ENCODE peak calls at places on chromosomes 11 and 22, in five cellular contexts. One of them, this sample, is unnamed.

GRCh38 chr11:70191495-70192140 is 11.5 kb upstream of the FADD start:
- DNase-seq in right lobe of liver: peak; percentile 80
- DNase-seq in GM12891: peak; percentile 70
- DNase-seq in ovary: peak; percentile 75
- DNase-seq in GM12878: no peak
- DNase-seq in this sample: peak; percentile 72

GRCh38 chr11:57546869-57547518 is 9.6 kb downstream of the SMTNL1 start:
- DNase-seq in ovary: no peak
- DNase-seq in right lobe of liver: no peak
- DNase-seq in GM12891: peak; percentile 70
- DNase-seq in GM12878: no peak
- DNase-seq in this sample: peak; percentile 20

GRCh38 chr11:2464451-2465165 is 19.8 kb downstream of the KCNQ1 start:
- DNase-seq in GM12878: no peak
- DNase-seq in GM12891: no peak
- DNase-seq in right lobe of liver: no peak
- DNase-seq in ovary: no peak
- DNase-seq in this sample: no peak

GRCh38 chr11:119727523-119728081 is 1.4 kb downstream of the NECTIN1 start:
- DNase-seq in GM12891: peak; percentile 56
- DNase-seq in GM12878: no peak
- DNase-seq in ovary: peak; percentile 49
- DNase-seq in right lobe of liver: peak; percentile 64
- DNase-seq in this sample: no peak

GRCh38 chr22:41931701-41932269 is 5.2 kb upstream of the TNFRSF13C start:
- DNase-seq in right lobe of liver: no peak
- DNase-seq in GM12891: no peak
- DNase-seq in GM12878: peak; percentile 87
- DNase-seq in ovary: no peak
- DNase-seq in this sample: no peak

GRCh38 chr11:79227732-79228416 is 213.0 kb downstream of the TENM4 start:
- DNase-seq in ovary: no peak
- DNase-seq in GM12878: no peak
- DNase-seq in right lobe of liver: no peak
- DNase-seq in GM12891: no peak
- DNase-seq in this sample: no peak

GRCh38 chr11:2298795-2299747 is 2.6 kb downstream of the C11orf21 start:
- DNase-seq in GM12891: no peak
- DNase-seq in ovary: peak; percentile 15
- DNase-seq in GM12878: no peak
- DNase-seq in right lobe of liver: peak; percentile 60
- DNase-seq in this sample: peak; percentile 38

GRCh38 chr22:30429887-30430286 is 4.3 kb downstream of the MTFP1 start:
- DNase-seq in GM12878: no peak
- DNase-seq in ovary: no peak
- DNase-seq in right lobe of liver: no peak
- DNase-seq in GM12891: no peak
- DNase-seq in this sample: no peak

GRCh38 chr11:109421981-109422590 is at the start of gene C11orf87:
- DNase-seq in GM12878: no peak
- DNase-seq in right lobe of liver: peak; percentile 46
- DNase-seq in GM12891: no peak
- DNase-seq in ovary: no peak
- DNase-seq in this sample: no peak

GRCh38 chr11:18526521-18527296 is at the start of gene TSG101:
- DNase-seq in ovary: peak; percentile 96
- DNase-seq in GM12878: peak; percentile 69
- DNase-seq in right lobe of liver: peak; percentile 97
- DNase-seq in GM12891: peak; percentile 82
- DNase-seq in this sample: peak; percentile 95

GRCh38 chr11:44243633-44244343 is 66.2 kb downstream of the ALX4 start:
- DNase-seq in GM12878: no peak
- DNase-seq in GM12891: no peak
- DNase-seq in ovary: no peak
- DNase-seq in right lobe of liver: no peak
- DNase-seq in this sample: no peak

GRCh38 chr11:2290351-2290841 is 11.3 kb downstream of the C11orf21 start:
- DNase-seq in GM12891: no peak
- DNase-seq in GM12878: no peak
- DNase-seq in ovary: peak; percentile 10
- DNase-seq in right lobe of liver: peak; percentile 38
- DNase-seq in this sample: no peak

GRCh38 chr22:46649176-46650077 is 29.2 kb downstream of the GRAMD4 start:
- DNase-seq in right lobe of liver: no peak
- DNase-seq in ovary: no peak
- DNase-seq in GM12878: no peak
- DNase-seq in GM12891: no peak
- DNase-seq in this sample: peak; percentile 53

GRCh38 chr11:59616396-59616982 is 915 bp upstream of the OSBP start:
- DNase-seq in GM12878: no peak
- DNase-seq in ovary: peak; percentile 96
- DNase-seq in right lobe of liver: peak; percentile 97
- DNase-seq in GM12891: no peak
- DNase-seq in this sample: no peak

GRCh38 chr11:134347441-134347840 is 15.7 kb downstream of the GLB1L2 start:
- DNase-seq in right lobe of liver: no peak
- DNase-seq in ovary: no peak
- DNase-seq in GM12878: no peak
- DNase-seq in GM12891: no peak
- DNase-seq in this sample: no peak

GRCh38 chr22:30609260-30610185 is 2.5 kb downstream of the TCN2 start:
- DNase-seq in GM12891: no peak
- DNase-seq in right lobe of liver: no peak
- DNase-seq in ovary: peak; percentile 55
- DNase-seq in GM12878: peak; percentile 70
- DNase-seq in this sample: peak; percentile 81

DNA sequence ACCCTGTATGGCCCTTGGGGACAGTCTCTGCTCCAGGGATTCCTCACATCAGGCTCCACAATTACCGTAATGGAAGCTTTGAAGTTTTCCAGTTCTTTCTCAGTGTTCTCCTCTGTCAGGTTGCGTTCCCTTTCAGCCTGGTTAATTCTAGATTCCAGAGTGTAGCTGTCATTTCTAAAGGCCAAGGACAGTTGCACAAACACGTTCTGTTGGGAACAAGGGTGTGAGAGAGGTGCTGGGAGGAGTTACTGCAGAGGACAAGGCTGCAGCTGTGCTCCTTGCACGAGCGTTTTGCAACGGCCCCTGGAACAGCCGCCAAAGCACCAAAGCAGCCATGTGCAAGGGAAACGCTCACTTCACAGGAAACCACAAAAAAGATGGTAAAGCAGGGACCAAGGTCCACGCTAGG is 35.9 kb upstream of the LYVE1 start:
- DNase-seq in right lobe of liver: no peak
- DNase-seq in ovary: peak; percentile 69
- DNase-seq in GM12891: no peak
- DNase-seq in GM12878: no peak
- DNase-seq in this sample: no peak
- TF ChIP-seq POLR2A in right lobe of liver: no peak
- TF ChIP-seq POLR2A in ovary: no peak
- TF ChIP-seq POLR2A in GM12891: no peak
- TF ChIP-seq POLR2A in GM12878: no peak
- TF ChIP-seq POLR2A in this sample: no peak

GRCh38 chr11:75606099-75606498 is 44.0 kb downstream of the SERPINH1 start:
- DNase-seq in GM12891: no peak
- DNase-seq in GM12878: no peak
- DNase-seq in right lobe of liver: no peak
- DNase-seq in ovary: no peak
- DNase-seq in this sample: no peak

GRCh38 chr11:75615709-75616108 is 53.1 kb downstream of the MAP6 start:
- DNase-seq in GM12878: no peak
- DNase-seq in right lobe of liver: no peak
- DNase-seq in GM12891: no peak
- DNase-seq in ovary: no peak
- DNase-seq in this sample: no peak

GRCh38 chr11:75611823-75612222 is 49.8 kb downstream of the SERPINH1 start:
- DNase-seq in GM12878: no peak
- DNase-seq in GM12891: no peak
- DNase-seq in ovary: no peak
- DNase-seq in right lobe of liver: no peak
- DNase-seq in this sample: no peak
- TF ChIP-seq POLR2A in GM12878: no peak
- TF ChIP-seq POLR2A in GM12891: no peak
- TF ChIP-seq POLR2A in ovary: no peak
- TF ChIP-seq POLR2A in right lobe of liver: no peak
- TF ChIP-seq POLR2A in this sample: no peak

GRCh38 chr11:708511-708910 is 2.5 kb downstream of the EPS8L2 start:
- DNase-seq in right lobe of liver: no peak
- DNase-seq in ovary: peak; percentile 36
- DNase-seq in GM12878: no peak
- DNase-seq in GM12891: no peak
- DNase-seq in this sample: no peak
- TF ChIP-seq POLR2A in right lobe of liver: no peak
- TF ChIP-seq POLR2A in ovary: no peak
- TF ChIP-seq POLR2A in GM12878: no peak
- TF ChIP-seq POLR2A in GM12891: no peak
- TF ChIP-seq POLR2A in this sample: no peak

DNA sequence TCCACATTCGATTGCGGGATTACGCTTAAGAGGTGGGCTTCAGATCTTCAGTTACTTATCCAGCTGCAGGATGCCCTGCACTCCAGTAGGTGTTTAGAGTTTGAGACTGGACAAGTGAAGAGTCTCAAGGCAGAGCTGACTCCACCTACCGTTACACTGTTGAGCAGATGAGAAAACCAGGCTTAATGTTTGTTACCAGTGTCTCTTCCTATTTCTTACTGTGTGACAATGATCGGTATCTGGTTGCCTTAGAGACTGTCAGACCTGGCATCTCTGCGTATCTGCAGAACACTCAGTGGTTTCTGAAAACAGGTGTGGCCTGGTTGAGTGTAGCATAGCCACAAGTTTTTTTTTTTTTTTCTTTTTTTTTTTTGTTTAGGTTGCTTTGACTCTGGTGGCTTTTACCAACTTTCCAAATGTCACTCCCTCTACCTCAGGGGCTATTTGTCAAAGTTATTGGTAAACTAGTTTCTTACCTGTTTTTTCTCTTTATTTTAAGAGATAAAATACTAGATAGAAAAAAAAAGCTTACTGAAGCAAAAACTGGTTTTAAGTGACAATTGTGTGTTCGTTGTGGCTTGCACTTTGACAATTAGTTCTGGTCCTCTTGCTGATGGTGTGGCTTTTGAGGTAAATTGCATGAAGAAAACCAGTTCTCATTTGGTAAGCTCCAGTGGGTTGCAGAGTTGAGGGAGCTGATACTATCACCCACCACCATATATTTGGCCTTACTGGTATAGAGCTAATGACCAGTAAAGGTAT is 284.8 kb downstream of the ETS1 start:
- DNase-seq in ovary: no peak
- DNase-seq in GM12878: peak; percentile 82
- DNase-seq in right lobe of liver: no peak
- DNase-seq in GM12891: no peak
- DNase-seq in this sample: no peak
- TF ChIP-seq POLR2A in ovary: no peak
- TF ChIP-seq POLR2A in GM12878: no peak
- TF ChIP-seq POLR2A in right lobe of liver: peak; percentile 48
- TF ChIP-seq POLR2A in GM12891: no peak
- TF ChIP-seq POLR2A in this sample: no peak

DNA sequence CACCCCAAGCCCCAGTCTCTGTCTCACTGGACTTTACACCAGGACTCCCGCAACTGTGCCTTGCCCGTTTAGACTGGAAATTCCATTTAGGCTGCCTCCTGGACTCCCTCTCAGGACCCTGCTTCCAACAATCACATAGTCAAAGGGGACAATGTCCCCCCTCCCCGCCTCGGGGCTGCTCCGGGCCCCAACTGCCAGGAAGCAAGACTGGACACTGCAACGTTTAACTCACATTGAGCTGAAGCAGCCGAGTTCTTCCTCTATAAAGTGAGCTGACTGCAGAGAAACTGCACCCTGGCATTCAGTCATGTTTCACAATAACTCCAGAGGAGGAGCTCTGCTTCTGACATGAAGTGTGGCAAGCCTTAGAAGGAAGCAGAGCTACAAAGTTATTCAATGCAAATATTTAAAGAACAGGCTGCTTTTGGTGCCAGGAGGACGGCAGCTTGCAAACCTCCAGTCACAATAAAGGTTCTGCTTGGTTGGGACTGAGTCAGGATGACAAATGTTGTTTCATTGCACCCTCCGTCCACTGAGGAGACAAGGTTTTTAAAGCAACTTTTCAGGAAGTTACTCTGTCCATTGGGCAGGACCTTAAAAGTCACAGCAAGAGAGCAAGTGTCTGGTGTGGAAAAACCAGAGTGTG is 19.9 kb downstream of the PACSIN2 start:
- DNase-seq in GM12878: peak; percentile 46
- DNase-seq in GM12891: no peak
- DNase-seq in ovary: no peak
- DNase-seq in right lobe of liver: peak; percentile 74
- DNase-seq in this sample: peak; percentile 17
- TF ChIP-seq POLR2A in GM12878: no peak
- TF ChIP-seq POLR2A in GM12891: no peak
- TF ChIP-seq POLR2A in ovary: no peak
- TF ChIP-seq POLR2A in right lobe of liver: peak; percentile 80
- TF ChIP-seq POLR2A in this sample: no peak